ENCODE peak calls at places on chromosomes 13 and 19, in five cellular contexts. T, E, R, Q and X are unnamed samples.

GRCh38 chr19:23101241-23101640 is 15.6 kb upstream of the ZNF730 start:
- DNase-seq in T (no peak), E (no peak), R (no peak), Q (no peak), X (no peak)

GRCh38 chr13:72953391-72953960 is 105.3 kb upstream of the KLF5 start:
- DNase-seq in T (no peak), E (no peak), R (no peak), Q (no peak), X (no peak)

GRCh38 chr13:93621051-93621450 is 394.4 kb downstream of the GPC6 start:
- DNase-seq in T (no peak), E (no peak), R (no peak), Q (peak), X (no peak)

GRCh38 chr13:37515226-37515625 is 83.3 kb downstream of the POSTN start:
- DNase-seq in T (no peak), E (no peak), R (no peak), Q (no peak), X (no peak)

GRCh38 chr13:22076658-22077057 is 405.8 kb downstream of the FGF9 start:
- DNase-seq in T (no peak), E (no peak), R (no peak), Q (no peak), X (no peak)

GRCh38 chr13:113090415-113090770 is 15.2 kb upstream of the F7 start:
- DNase-seq in T (no peak), E (no peak), R (no peak), Q (no peak), X (no peak)

GRCh38 chr13:83943530-83944279 is 61.4 kb upstream of the SLITRK1 start:
- DNase-seq in T (no peak), E (no peak), R (no peak), Q (no peak), X (no peak)

GRCh38 chr13:95341441-95341840 is 40.2 kb upstream of the ABCC4 start:
- DNase-seq in T (no peak), E (no peak), R (no peak), Q (no peak), X (no peak)

GRCh38 chr19:35264281-35265125 is 4.3 kb upstream of the USF2 start:
- DNase-seq in T (no peak), E (no peak), R (no peak), Q (no peak), X (peak)

GRCh38 chr13:112965573-112966115 is 3.4 kb upstream of the MCF2L start:
- DNase-seq in T (no peak), E (no peak), R (no peak), Q (no peak), X (peak)

GRCh38 chr19:11069451-11070009 is 19.7 kb upstream of the LDLR start:
- DNase-seq in T (no peak), E (no peak), R (no peak), Q (no peak), X (no peak)

GRCh38 chr13:63190742-63191141 is 1775.1 kb upstream of the PCDH20 start:
- DNase-seq in T (no peak), E (no peak), R (no peak), Q (peak), X (no peak)